ENCODE peak calls at places on chromosomes 13 and 19, in nine cellular contexts. U is HCT116, T is A549, B is uterus, R is ovary, Q is heart left ventricle, S is Peyer's patch, G is IMR-90, W is tibial nerve. F is an unnamed sample.

GRCh38 chr19:53977429-53977990 is 13.9 kb upstream of the CACNG6 start:
- DNase-seq in R (peak; percentile 16), T (peak; percentile 96), S (peak; percentile 59), U (peak; percentile 70), G (peak; percentile 78), B (peak; percentile 68), W (peak; percentile 87), Q (peak; percentile 89), F (peak; percentile 82)

GRCh38 chr19:17824339-17824738 is 3.0 kb upstream of the INSL3 start:
- DNase-seq in R (peak; percentile 70), B (no peak), W (no peak), T (no peak), U (no peak), G (no peak), S (no peak), Q (no peak), F (no peak)

GRCh38 chr19:11453468-11454341 is 18.3 kb downstream of the PRKCSH start:
- DNase-seq in G (no peak), S (no peak), R (no peak), T (no peak), B (no peak), U (no peak), W (no peak), Q (no peak), F (no peak)

GRCh38 chr19:42270346-42271044 is 1.4 kb downstream of the CIC start:
- DNase-seq in W (no peak), R (peak; percentile 51), T (peak; percentile 83), G (no peak), S (peak; percentile 65), U (no peak), Q (peak; percentile 76), B (peak; percentile 53), F (no peak)

GRCh38 chr13:51625555-51626345 is 41.5 kb downstream of the WDFY2 start:
- DNase-seq in G (no peak), B (no peak), Q (peak; percentile 44), T (no peak), R (no peak), W (no peak), U (no peak), S (no peak), F (no peak)

GRCh38 chr13:102774210-102774560 is 599 bp upstream of the TEX30 start:
- DNase-seq in U (no peak), W (no peak), S (no peak), Q (no peak), T (no peak), G (no peak), B (peak; percentile 20), R (no peak), F (peak; percentile 16)

GRCh38 chr13:33392794-33393371 is 107.3 kb upstream of the STARD13 start:
- DNase-seq in W (no peak), B (no peak), S (no peak), T (no peak), G (no peak), R (no peak), U (no peak), Q (no peak), F (no peak)

GRCh38 chr13:101660711-101661110 is 208.2 kb downstream of the ITGBL1 start:
- DNase-seq in W (no peak), G (no peak), U (no peak), T (no peak), S (no peak), R (no peak), B (no peak), Q (no peak), F (no peak)

GRCh38 chr13:82713681-82714405 is 1168.4 kb downstream of the SLITRK1 start:
- DNase-seq in S (no peak), T (no peak), R (no peak), U (no peak), W (no peak), Q (no peak), G (peak; percentile 41), B (no peak), F (no peak)

GRCh38 chr19:10600149-10600548 is 13.0 kb upstream of the AP1M2 start:
- DNase-seq in T (no peak), U (no peak), Q (no peak), S (no peak), G (no peak), W (no peak), R (no peak), B (no peak), F (no peak)

GRCh38 chr13:112968380-112968909 is 569 bp upstream of the MCF2L start:
- DNase-seq in R (peak; percentile 34), G (no peak), Q (peak; percentile 76), W (no peak), U (no peak), T (no peak), B (no peak), S (peak; percentile 41), F (no peak)

GRCh38 chr13:23500858-23501257 is 67.4 kb upstream of the SACS start:
- DNase-seq in B (no peak), G (peak; percentile 96), U (no peak), W (no peak), S (no peak), Q (no peak), R (no peak), T (peak; percentile 21), F (no peak)

GRCh38 chr13:87553142-87553541 is 118.0 kb upstream of the SLITRK5 start:
- DNase-seq in T (no peak), Q (no peak), G (no peak), W (no peak), S (no peak), R (no peak), B (no peak), U (no peak), F (no peak)

GRCh38 chr13:87554045-87554444 is 117.1 kb upstream of the SLITRK5 start:
- DNase-seq in W (no peak), S (no peak), R (no peak), U (no peak), G (no peak), T (no peak), Q (no peak), B (no peak), F (no peak)

DNA sequence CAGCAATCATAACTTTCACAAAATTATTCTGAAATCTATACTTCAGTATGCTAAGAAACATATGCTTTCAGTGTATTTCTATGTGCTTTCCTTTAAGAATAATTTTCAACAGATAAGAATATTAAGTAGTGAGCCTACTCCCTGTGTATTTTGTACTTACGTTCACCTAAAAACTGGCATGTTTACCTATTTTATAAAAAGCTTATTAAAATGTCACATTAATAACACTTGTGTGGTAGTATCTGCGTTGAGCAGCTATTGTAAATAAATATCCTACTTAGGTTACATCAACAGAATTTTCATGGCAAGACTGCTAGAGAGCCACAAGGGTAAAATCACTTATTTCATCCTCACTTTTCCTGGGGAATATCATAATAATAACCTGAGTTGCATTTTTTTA is 113.4 kb upstream of the SLITRK5 start:
- DNase-seq in G (no peak), Q (no peak), B (no peak), W (no peak), R (no peak), T (no peak), U (no peak), S (no peak), F (no peak)
- TF ChIP-seq POLR2A in G (no peak), Q (no peak), B (no peak), W (no peak), R (no peak), T (no peak), U (no peak), S (no peak), F (no peak)

DNA sequence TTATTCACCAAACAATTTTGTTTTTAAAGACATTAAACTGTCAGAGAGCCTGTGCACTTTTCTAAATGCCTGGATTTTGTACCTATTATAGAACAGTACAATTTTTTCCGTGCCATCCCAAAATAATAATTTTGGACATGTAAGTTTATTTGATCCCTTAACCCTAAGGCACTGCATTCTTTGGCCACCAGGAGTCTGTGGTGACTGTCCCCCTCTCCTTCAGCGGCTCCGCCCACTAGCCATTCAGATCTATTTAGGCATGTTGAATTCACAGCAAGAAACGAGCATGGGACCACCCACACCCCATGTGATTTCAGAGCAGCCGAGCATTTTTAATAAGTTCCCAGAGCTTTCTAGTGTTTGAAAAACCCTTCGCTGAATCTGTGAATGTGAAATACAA is 567.5 kb downstream of the MYO16 start:
- DNase-seq in B (no peak), Q (no peak), R (no peak), U (peak; percentile 38), T (no peak), S (no peak), W (no peak), G (no peak), F (no peak)
- TF ChIP-seq CTCF in B (no peak), Q (no peak), R (no peak), U (no peak), T (no peak), S (no peak), W (no peak), G (no peak), F (no peak)

GRCh38 chr19:7687177-7687576 is 6.5 kb downstream of the TRAPPC5 start:
- DNase-seq in B (no peak), G (no peak), S (no peak), U (no peak), T (no peak), R (no peak), W (no peak), Q (no peak), F (no peak)
- TF ChIP-seq POLR2A in B (no peak), G (no peak), S (no peak), U (no peak), T (no peak), R (no peak), W (no peak), Q (no peak), F (no peak)

GRCh38 chr13:26708007-26708297 is 52.6 kb downstream of the GPR12 start:
- DNase-seq in W (no peak), G (no peak), Q (no peak), S (no peak), R (no peak), U (no peak), B (no peak), T (no peak), F (no peak)
- TF ChIP-seq CTCF in W (no peak), G (no peak), Q (no peak), S (no peak), R (no peak), U (no peak), B (no peak), T (peak; percentile 4), F (no peak)

F was measured in lower leg skin.